ENCODE peak calls at places on chromosome 6, in four cellular contexts. X is PC-3, Y is fibroblast of lung, K is IMR-90. S is an unnamed sample.
A peak's percentile ranks its signal among the peaks of the same experiment; 100 is the strongest.

GRCh38 chr6:40582892-40583291 is 4.3 kb downstream of the LRFN2 start:
- DNase-seq in X (no peak), Y (no peak), K (no peak), S (no peak)

GRCh38 chr6:45650527-45651135 is 272.9 kb upstream of the SUPT3H start:
- DNase-seq in X (peak; percentile 96), Y (peak; percentile 98), K (peak; percentile 94), S (peak; percentile 90)

GRCh38 chr6:120395784-120396183 is 938.5 kb downstream of the TBC1D32 start:
- DNase-seq in X (no peak), Y (no peak), K (no peak), S (no peak)

GRCh38 chr6:79250107-79250514 is 15.6 kb upstream of the HMGN3 start:
- DNase-seq in X (no peak), Y (no peak), K (no peak), S (no peak)

GRCh38 chr6:128057541-128058335 is 156.9 kb upstream of the THEMIS start:
- DNase-seq in X (no peak), Y (peak; percentile 7), K (peak; percentile 61), S (peak; percentile 56)

GRCh38 chr6:159212026-159212425 is 42.8 kb downstream of the FNDC1 start:
- DNase-seq in X (no peak), Y (peak; percentile 84), K (no peak), S (no peak)

GRCh38 chr6:4906293-4906941 is 97.4 kb downstream of the RPP40 start:
- DNase-seq in X (no peak), Y (no peak), K (no peak), S (no peak)

GRCh38 chr6:142357879-142358278 is 56.1 kb downstream of the ADGRG6 start:
- DNase-seq in X (no peak), Y (peak; percentile 29), K (peak; percentile 71), S (peak; percentile 26)

GRCh38 chr6:69942485-69942884 is 76.1 kb downstream of the COL19A1 start:
- DNase-seq in X (no peak), Y (no peak), K (no peak), S (peak; percentile 6)

GRCh38 chr6:35601331-35602132 is 87.2 kb downstream of the FKBP5 start:
- DNase-seq in X (peak; percentile 88), Y (peak; percentile 90), K (peak; percentile 93), S (peak; percentile 81)

GRCh38 chr6:139187489-139187888 is 52.6 kb downstream of the HECA start:
- DNase-seq in X (no peak), Y (no peak), K (no peak), S (no peak)

GRCh38 chr6:167296293-167296690 is 5.2 kb downstream of the UNC93A start:
- DNase-seq in X (no peak), Y (no peak), K (no peak), S (no peak)

GRCh38 chr6:11931296-11932035 is 80.6 kb upstream of the HIVEP1 start:
- DNase-seq in X (no peak), Y (no peak), K (no peak), S (no peak)

GRCh38 chr6:106110167-106110826 is 24.2 kb downstream of the PRDM1 start:
- DNase-seq in X (no peak), Y (no peak), K (no peak), S (no peak)

GRCh38 chr6:77857421-77857820 is 204.6 kb downstream of the MEI4 start:
- DNase-seq in X (no peak), Y (no peak), K (no peak), S (no peak)

GRCh38 chr6:106802141-106802540 is 172.4 kb downstream of the CD24 start:
- DNase-seq in X (no peak), Y (no peak), K (no peak), S (no peak)

GRCh38 chr6:136011475-136011874 is 160.0 kb downstream of the PDE7B start:
- DNase-seq in X (no peak), Y (peak; percentile 71), K (peak; percentile 48), S (peak; percentile 32)

GRCh38 chr6:4404410-4404809 is 269.0 kb upstream of the ECI2 start:
- DNase-seq in X (no peak), Y (no peak), K (no peak), S (no peak)

GRCh38 chr6:28218312-28219248 is 6.5 kb upstream of the ZSCAN9 start:
- DNase-seq in X (peak; percentile 60), Y (peak; percentile 69), K (peak; percentile 61), S (peak; percentile 66)

GRCh38 chr6:76684881-76685280 is 612.4 kb upstream of the IMPG1 start:
- DNase-seq in X (no peak), Y (no peak), K (peak; percentile 2), S (no peak)

GRCh38 chr6:3612341-3613041 is 139.0 kb downstream of the PXDC1 start:
- DNase-seq in X (peak; percentile 98), Y (peak; percentile 95), K (peak; percentile 85), S (peak; percentile 97)

GRCh38 chr6:146331008-146331407 is 212.6 kb upstream of the RAB32 start:
- DNase-seq in X (no peak), Y (no peak), K (no peak), S (no peak)

GRCh38 chr6:2124260-2124709 is 121.1 kb downstream of the GMDS start:
- DNase-seq in X (no peak), Y (peak; percentile 60), K (peak; percentile 71), S (no peak)

GRCh38 chr6:154154389-154154967 is 115.4 kb downstream of the OPRM1 start:
- DNase-seq in X (peak; percentile 71), Y (peak; percentile 59), K (peak; percentile 80), S (peak; percentile 77)

GRCh38 chr6:64254558-64254957 is 619.0 kb downstream of the PHF3 start:
- DNase-seq in X (peak; percentile 79), Y (no peak), K (no peak), S (no peak)

GRCh38 chr6:51842487-51843469 is 244.6 kb downstream of the PKHD1 start:
- DNase-seq in X (no peak), Y (no peak), K (no peak), S (no peak)

GRCh38 chr6:38871745-38872568 is 156.8 kb downstream of the DNAH8 start:
- DNase-seq in X (peak; percentile 76), Y (peak; percentile 24), K (peak; percentile 36), S (peak; percentile 64)

GRCh38 chr6:132764370-132764769 is 6.7 kb upstream of the VNN2 start:
- DNase-seq in X (peak; percentile 92), Y (peak; percentile 88), K (peak; percentile 83), S (peak; percentile 95)

GRCh38 chr6:15380354-15380753 is 134.5 kb downstream of the JARID2 start:
- DNase-seq in X (no peak), Y (no peak), K (no peak), S (no peak)

GRCh38 chr6:15384901-15385300 is 139.0 kb downstream of the JARID2 start:
- DNase-seq in X (no peak), Y (no peak), K (no peak), S (no peak)

GRCh38 chr6:15385521-15385920 is 139.7 kb downstream of the JARID2 start:
- DNase-seq in X (no peak), Y (no peak), K (no peak), S (no peak)

GRCh38 chr6:15382089-15382488 is 136.2 kb downstream of the JARID2 start:
- DNase-seq in X (no peak), Y (no peak), K (no peak), S (no peak)

GRCh38 chr6:15382712-15383111 is 136.8 kb downstream of the JARID2 start:
- DNase-seq in X (no peak), Y (no peak), K (no peak), S (no peak)
- H4K20me1 ChIP-seq in X (peaks cover 4% of the 10 kb centered on the region), Y (peaks cover 2% of the 10 kb centered on the region), K (peaks cover 92% of the 10 kb centered on the region), S (peaks cover 13% of the 10 kb centered on the region)

GRCh38 chr6:14964901-14965300 is 281.0 kb upstream of the JARID2 start:
- DNase-seq in X (no peak), Y (peak; percentile 20), K (peak; percentile 8), S (no peak)

GRCh38 chr6:14964486-14964885 is 281.4 kb upstream of the JARID2 start:
- DNase-seq in X (no peak), Y (no peak), K (no peak), S (peak; percentile 2)

GRCh38 chr6:14966902-14967711 is 278.8 kb upstream of the JARID2 start:
- DNase-seq in X (no peak), Y (no peak), K (no peak), S (no peak)

GRCh38 chr6:14966111-14966901 is 279.6 kb upstream of the JARID2 start:
- DNase-seq in X (peak; percentile 40), Y (peak; percentile 40), K (peak; percentile 33), S (peak; percentile 55)

DNA sequence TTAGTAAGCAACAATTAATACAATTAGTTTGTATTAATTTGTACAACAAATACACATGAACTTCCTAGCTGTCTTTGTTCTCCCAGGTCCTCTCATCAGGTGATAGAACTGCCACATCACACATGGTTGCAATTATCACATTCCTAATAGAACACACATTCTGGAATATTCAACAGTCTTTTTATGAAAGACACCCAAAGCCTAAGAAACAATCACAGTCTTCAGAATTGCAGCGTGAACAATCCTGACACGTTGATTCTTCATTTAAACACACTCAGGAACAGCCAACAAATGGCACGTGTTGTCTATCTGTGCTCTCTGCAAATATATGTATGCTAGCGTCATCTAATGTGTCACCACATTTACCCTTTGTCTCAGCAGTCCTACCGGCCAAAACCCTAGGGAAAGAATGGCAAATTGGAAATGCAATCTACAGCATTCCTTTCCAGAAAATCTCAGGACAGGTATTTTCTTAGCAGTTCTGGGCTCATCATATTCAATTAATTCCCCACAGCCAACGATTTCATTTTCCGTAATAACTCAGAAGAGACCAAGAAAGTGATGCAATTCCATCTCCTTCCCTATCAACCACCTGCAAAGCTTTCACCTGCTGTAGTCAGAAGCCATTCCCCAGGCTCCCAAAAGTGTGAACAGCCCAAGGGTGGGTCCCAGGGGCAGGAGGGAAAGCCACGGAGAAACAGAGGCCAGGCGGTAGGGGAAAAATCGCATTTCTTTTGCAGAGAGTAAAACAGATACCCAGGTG is 280.3 kb upstream of the JARID2 start:
- DNase-seq in X (no peak), Y (no peak), K (no peak), S (peak; percentile 64)
- H4K20me1 ChIP-seq in X (no peaks in the 10 kb centered on the region), Y (no peaks in the 10 kb centered on the region), K (no peaks in the 10 kb centered on the region), S (no peaks in the 10 kb centered on the region)

GRCh38 chr6:149680490-149680889 is 32.0 kb upstream of the KATNA1 start:
- DNase-seq in X (no peak), Y (no peak), K (no peak), S (no peak)

GRCh38 chr6:149686230-149686629 is 31.7 kb downstream of the LATS1 start:
- DNase-seq in X (no peak), Y (no peak), K (no peak), S (no peak)

GRCh38 chr6:149683256-149683860 is 34.5 kb downstream of the LATS1 start:
- DNase-seq in X (no peak), Y (no peak), K (no peak), S (peak; percentile 38)
- H4K20me1 ChIP-seq in X (no peaks in the 10 kb centered on the region), Y (no peaks in the 10 kb centered on the region), K (peaks cover 25% of the 10 kb centered on the region), S (no peaks in the 10 kb centered on the region)

GRCh38 chr6:53343092-53343491 is 5.7 kb downstream of the ELOVL5 start:
- DNase-seq in X (no peak), Y (no peak), K (no peak), S (no peak)

GRCh38 chr6:53339424-53339823 is 9.3 kb downstream of the ELOVL5 start:
- DNase-seq in X (no peak), Y (no peak), K (no peak), S (no peak)

GRCh38 chr6:53338304-53338703 is 10.4 kb downstream of the ELOVL5 start:
- DNase-seq in X (no peak), Y (no peak), K (no peak), S (no peak)

GRCh38 chr6:53342210-53342609 is 6.5 kb downstream of the ELOVL5 start:
- DNase-seq in X (no peak), Y (no peak), K (no peak), S (no peak)

DNA sequence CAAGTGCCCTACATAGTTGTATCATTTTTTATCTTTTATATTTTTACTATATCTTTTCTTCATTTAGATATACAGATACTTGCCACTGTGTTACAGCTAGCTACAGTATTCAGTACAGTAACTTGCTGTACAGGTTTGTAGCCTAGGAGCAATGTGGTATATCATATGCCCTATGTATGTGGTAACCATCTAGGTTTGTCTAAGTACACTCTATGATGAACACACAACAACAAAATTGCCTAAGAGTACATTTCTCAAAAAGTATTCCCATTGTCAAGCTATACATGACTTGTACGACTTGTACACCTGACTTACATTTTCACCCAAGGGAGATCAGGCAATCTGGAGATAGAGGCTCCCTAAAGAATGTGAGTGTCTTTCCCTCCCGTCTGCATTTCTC is 8.2 kb downstream of the ELOVL5 start:
- DNase-seq in X (no peak), Y (no peak), K (no peak), S (no peak)
- H4K20me1 ChIP-seq in X (peaks cover 6% of the 10 kb centered on the region), Y (no peaks in the 10 kb centered on the region), K (peaks cover 58% of the 10 kb centered on the region), S (no peaks in the 10 kb centered on the region)